ENCODE peak calls at places on chromosomes 3 and 15, in nine cellular contexts. One of them, this sample, is unnamed.

GRCh38 chr15:63338170-63338569 is 43.5 kb downstream of the CA12 start:
- DNase-seq in NCI-H748 treated with DMSO at 0.1 percent for 48 hours: no peak
- DNase-seq in activated naive CD4-positive, alpha-beta T cell: no peak
- DNase-seq in OCI-M1: no peak
- DNase-seq in stimulated activated naive CD8-positive, alpha-beta T cell treated with anti-CD3 and anti-CD28 coated beads, Interleukin-15, amount 100 ng/mL, for 72 hours: no peak
- DNase-seq in DMS53: no peak
- DNase-seq in T-helper 1 cell: no peak
- DNase-seq in NCI-H1417: no peak
- DNase-seq in left cardiac atrium: no peak
- DNase-seq in this sample: no peak

GRCh38 chr3:123067689-123068226 is 933 bp downstream of the PDIA5 start:
- DNase-seq in OCI-M1: peak
- DNase-seq in NCI-H1417: peak
- DNase-seq in NCI-H748 treated with DMSO at 0.1 percent for 48 hours: no peak
- DNase-seq in DMS53: peak
- DNase-seq in activated naive CD4-positive, alpha-beta T cell: no peak
- DNase-seq in T-helper 1 cell: no peak
- DNase-seq in stimulated activated naive CD8-positive, alpha-beta T cell treated with anti-CD3 and anti-CD28 coated beads, Interleukin-15, amount 100 ng/mL, for 72 hours: no peak
- DNase-seq in left cardiac atrium: no peak
- DNase-seq in this sample: no peak

GRCh38 chr3:34183581-34184313 is 385.3 kb downstream of the PDCD6IP start:
- DNase-seq in OCI-M1: no peak
- DNase-seq in NCI-H1417: peak
- DNase-seq in activated naive CD4-positive, alpha-beta T cell: no peak
- DNase-seq in T-helper 1 cell: no peak
- DNase-seq in stimulated activated naive CD8-positive, alpha-beta T cell treated with anti-CD3 and anti-CD28 coated beads, Interleukin-15, amount 100 ng/mL, for 72 hours: no peak
- DNase-seq in NCI-H748 treated with DMSO at 0.1 percent for 48 hours: peak
- DNase-seq in DMS53: peak
- DNase-seq in left cardiac atrium: no peak
- DNase-seq in this sample: no peak

GRCh38 chr15:89444241-89444797 is 52.1 kb downstream of the RHCG start:
- DNase-seq in left cardiac atrium: no peak
- DNase-seq in OCI-M1: no peak
- DNase-seq in NCI-H748 treated with DMSO at 0.1 percent for 48 hours: no peak
- DNase-seq in DMS53: no peak
- DNase-seq in NCI-H1417: peak
- DNase-seq in stimulated activated naive CD8-positive, alpha-beta T cell treated with anti-CD3 and anti-CD28 coated beads, Interleukin-15, amount 100 ng/mL, for 72 hours: no peak
- DNase-seq in T-helper 1 cell: no peak
- DNase-seq in activated naive CD4-positive, alpha-beta T cell: no peak
- DNase-seq in this sample: no peak

GRCh38 chr15:91572110-91572509 is 281.4 kb upstream of the SLCO3A1 start:
- DNase-seq in DMS53: peak
- DNase-seq in stimulated activated naive CD8-positive, alpha-beta T cell treated with anti-CD3 and anti-CD28 coated beads, Interleukin-15, amount 100 ng/mL, for 72 hours: no peak
- DNase-seq in left cardiac atrium: peak
- DNase-seq in activated naive CD4-positive, alpha-beta T cell: no peak
- DNase-seq in OCI-M1: no peak
- DNase-seq in T-helper 1 cell: no peak
- DNase-seq in NCI-H1417: peak
- DNase-seq in NCI-H748 treated with DMSO at 0.1 percent for 48 hours: peak
- DNase-seq in this sample: no peak

GRCh38 chr3:153552887-153553604 is 391.0 kb downstream of the RAP2B start:
- DNase-seq in stimulated activated naive CD8-positive, alpha-beta T cell treated with anti-CD3 and anti-CD28 coated beads, Interleukin-15, amount 100 ng/mL, for 72 hours: no peak
- DNase-seq in left cardiac atrium: no peak
- DNase-seq in NCI-H1417: no peak
- DNase-seq in DMS53: no peak
- DNase-seq in T-helper 1 cell: no peak
- DNase-seq in NCI-H748 treated with DMSO at 0.1 percent for 48 hours: no peak
- DNase-seq in OCI-M1: no peak
- DNase-seq in activated naive CD4-positive, alpha-beta T cell: no peak
- DNase-seq in this sample: no peak

GRCh38 chr3:12462159-12462962 is 21.9 kb upstream of the TSEN2 start:
- DNase-seq in left cardiac atrium: no peak
- DNase-seq in stimulated activated naive CD8-positive, alpha-beta T cell treated with anti-CD3 and anti-CD28 coated beads, Interleukin-15, amount 100 ng/mL, for 72 hours: no peak
- DNase-seq in activated naive CD4-positive, alpha-beta T cell: no peak
- DNase-seq in NCI-H748 treated with DMSO at 0.1 percent for 48 hours: no peak
- DNase-seq in DMS53: no peak
- DNase-seq in T-helper 1 cell: no peak
- DNase-seq in OCI-M1: no peak
- DNase-seq in NCI-H1417: no peak
- DNase-seq in this sample: no peak

GRCh38 chr3:16790432-16791379 is 94.0 kb upstream of the PLCL2 start:
- DNase-seq in left cardiac atrium: no peak
- DNase-seq in NCI-H1417: no peak
- DNase-seq in NCI-H748 treated with DMSO at 0.1 percent for 48 hours: no peak
- DNase-seq in activated naive CD4-positive, alpha-beta T cell: no peak
- DNase-seq in OCI-M1: no peak
- DNase-seq in T-helper 1 cell: no peak
- DNase-seq in stimulated activated naive CD8-positive, alpha-beta T cell treated with anti-CD3 and anti-CD28 coated beads, Interleukin-15, amount 100 ng/mL, for 72 hours: no peak
- DNase-seq in DMS53: no peak
- DNase-seq in this sample: no peak

GRCh38 chr15:39628131-39628482 is 47.2 kb downstream of the THBS1 start:
- DNase-seq in T-helper 1 cell: no peak
- DNase-seq in OCI-M1: no peak
- DNase-seq in NCI-H1417: no peak
- DNase-seq in stimulated activated naive CD8-positive, alpha-beta T cell treated with anti-CD3 and anti-CD28 coated beads, Interleukin-15, amount 100 ng/mL, for 72 hours: no peak
- DNase-seq in activated naive CD4-positive, alpha-beta T cell: no peak
- DNase-seq in DMS53: no peak
- DNase-seq in left cardiac atrium: no peak
- DNase-seq in NCI-H748 treated with DMSO at 0.1 percent for 48 hours: no peak
- DNase-seq in this sample: no peak

GRCh38 chr15:83581381-83581780 is 72.5 kb upstream of the ADAMTSL3 start:
- DNase-seq in NCI-H1417: no peak
- DNase-seq in activated naive CD4-positive, alpha-beta T cell: no peak
- DNase-seq in stimulated activated naive CD8-positive, alpha-beta T cell treated with anti-CD3 and anti-CD28 coated beads, Interleukin-15, amount 100 ng/mL, for 72 hours: no peak
- DNase-seq in left cardiac atrium: no peak
- DNase-seq in DMS53: no peak
- DNase-seq in NCI-H748 treated with DMSO at 0.1 percent for 48 hours: no peak
- DNase-seq in T-helper 1 cell: no peak
- DNase-seq in OCI-M1: no peak
- DNase-seq in this sample: no peak

GRCh38 chr15:71443538-71443937 is 328.3 kb downstream of the THSD4 start:
- DNase-seq in DMS53: peak
- DNase-seq in NCI-H1417: peak
- DNase-seq in OCI-M1: peak
- DNase-seq in NCI-H748 treated with DMSO at 0.1 percent for 48 hours: peak
- DNase-seq in activated naive CD4-positive, alpha-beta T cell: no peak
- DNase-seq in stimulated activated naive CD8-positive, alpha-beta T cell treated with anti-CD3 and anti-CD28 coated beads, Interleukin-15, amount 100 ng/mL, for 72 hours: peak
- DNase-seq in left cardiac atrium: peak
- DNase-seq in T-helper 1 cell: no peak
- DNase-seq in this sample: peak

GRCh38 chr3:127096256-127097008 is 96.5 kb upstream of the PRR23E start:
- DNase-seq in OCI-M1: no peak
- DNase-seq in activated naive CD4-positive, alpha-beta T cell: no peak
- DNase-seq in stimulated activated naive CD8-positive, alpha-beta T cell treated with anti-CD3 and anti-CD28 coated beads, Interleukin-15, amount 100 ng/mL, for 72 hours: no peak
- DNase-seq in left cardiac atrium: no peak
- DNase-seq in NCI-H1417: no peak
- DNase-seq in NCI-H748 treated with DMSO at 0.1 percent for 48 hours: no peak
- DNase-seq in T-helper 1 cell: no peak
- DNase-seq in DMS53: no peak
- DNase-seq in this sample: no peak

GRCh38 chr15:33107950-33108349 is 86.6 kb downstream of the FMN1 start:
- DNase-seq in stimulated activated naive CD8-positive, alpha-beta T cell treated with anti-CD3 and anti-CD28 coated beads, Interleukin-15, amount 100 ng/mL, for 72 hours: no peak
- DNase-seq in OCI-M1: no peak
- DNase-seq in NCI-H1417: no peak
- DNase-seq in T-helper 1 cell: no peak
- DNase-seq in DMS53: no peak
- DNase-seq in activated naive CD4-positive, alpha-beta T cell: no peak
- DNase-seq in NCI-H748 treated with DMSO at 0.1 percent for 48 hours: no peak
- DNase-seq in left cardiac atrium: no peak
- DNase-seq in this sample: no peak

GRCh38 chr3:195249858-195250464 is 21.0 kb downstream of the XXYLT1 start:
- DNase-seq in DMS53: no peak
- DNase-seq in left cardiac atrium: no peak
- DNase-seq in activated naive CD4-positive, alpha-beta T cell: no peak
- DNase-seq in T-helper 1 cell: peak
- DNase-seq in NCI-H748 treated with DMSO at 0.1 percent for 48 hours: no peak
- DNase-seq in NCI-H1417: peak
- DNase-seq in OCI-M1: no peak
- DNase-seq in stimulated activated naive CD8-positive, alpha-beta T cell treated with anti-CD3 and anti-CD28 coated beads, Interleukin-15, amount 100 ng/mL, for 72 hours: no peak
- DNase-seq in this sample: peak

GRCh38 chr15:45715528-45715927 is 80.7 kb downstream of the SQOR start:
- DNase-seq in T-helper 1 cell: no peak
- DNase-seq in NCI-H1417: peak
- DNase-seq in stimulated activated naive CD8-positive, alpha-beta T cell treated with anti-CD3 and anti-CD28 coated beads, Interleukin-15, amount 100 ng/mL, for 72 hours: no peak
- DNase-seq in left cardiac atrium: no peak
- DNase-seq in OCI-M1: peak
- DNase-seq in NCI-H748 treated with DMSO at 0.1 percent for 48 hours: peak
- DNase-seq in activated naive CD4-positive, alpha-beta T cell: no peak
- DNase-seq in DMS53: peak
- DNase-seq in this sample: no peak

GRCh38 chr3:193729088-193729465 is 136.1 kb downstream of the OPA1 start:
- DNase-seq in NCI-H1417: no peak
- DNase-seq in T-helper 1 cell: no peak
- DNase-seq in activated naive CD4-positive, alpha-beta T cell: no peak
- DNase-seq in NCI-H748 treated with DMSO at 0.1 percent for 48 hours: no peak
- DNase-seq in left cardiac atrium: no peak
- DNase-seq in stimulated activated naive CD8-positive, alpha-beta T cell treated with anti-CD3 and anti-CD28 coated beads, Interleukin-15, amount 100 ng/mL, for 72 hours: no peak
- DNase-seq in OCI-M1: no peak
- DNase-seq in DMS53: no peak
- DNase-seq in this sample: no peak

GRCh38 chr15:70146771-70147170 is 49.1 kb upstream of the TLE3 start:
- DNase-seq in stimulated activated naive CD8-positive, alpha-beta T cell treated with anti-CD3 and anti-CD28 coated beads, Interleukin-15, amount 100 ng/mL, for 72 hours: no peak
- DNase-seq in NCI-H748 treated with DMSO at 0.1 percent for 48 hours: no peak
- DNase-seq in OCI-M1: no peak
- DNase-seq in NCI-H1417: no peak
- DNase-seq in T-helper 1 cell: no peak
- DNase-seq in left cardiac atrium: no peak
- DNase-seq in DMS53: no peak
- DNase-seq in activated naive CD4-positive, alpha-beta T cell: no peak
- DNase-seq in this sample: no peak

GRCh38 chr3:45464336-45464809 is 76.0 kb downstream of the LARS2 start:
- DNase-seq in left cardiac atrium: peak
- DNase-seq in NCI-H1417: peak
- DNase-seq in OCI-M1: peak
- DNase-seq in activated naive CD4-positive, alpha-beta T cell: no peak
- DNase-seq in DMS53: no peak
- DNase-seq in stimulated activated naive CD8-positive, alpha-beta T cell treated with anti-CD3 and anti-CD28 coated beads, Interleukin-15, amount 100 ng/mL, for 72 hours: peak
- DNase-seq in NCI-H748 treated with DMSO at 0.1 percent for 48 hours: no peak
- DNase-seq in T-helper 1 cell: no peak
- DNase-seq in this sample: peak

GRCh38 chr3:143951351-143951971 is 20.2 kb upstream of the DIPK2A start:
- DNase-seq in activated naive CD4-positive, alpha-beta T cell: no peak
- DNase-seq in DMS53: peak
- DNase-seq in OCI-M1: peak
- DNase-seq in NCI-H748 treated with DMSO at 0.1 percent for 48 hours: no peak
- DNase-seq in stimulated activated naive CD8-positive, alpha-beta T cell treated with anti-CD3 and anti-CD28 coated beads, Interleukin-15, amount 100 ng/mL, for 72 hours: peak
- DNase-seq in T-helper 1 cell: no peak
- DNase-seq in left cardiac atrium: no peak
- DNase-seq in NCI-H1417: peak
- DNase-seq in this sample: no peak

This sample was measured in lower leg skin.